ENCODE peak calls at places on chromosomes 13 and 19, in eight cellular contexts. I is naive thymus-derived CD4-positive, alpha-beta T cell; O is HT1080; F is NCI-H187 treated with DMSO at 0.1 percent for 48 hours; S is testis; K is HEK293T; X is dorsolateral prefrontal cortex; V is body of pancreas. Z is an unnamed sample.

GRCh38 chr19:55340144-55340783 is 588 bp downstream of the KMT5C start:
- DNase-seq in I (peak; percentile 44), O (no peak), F (no peak), S (no peak), K (no peak), X (no peak), V (peak; percentile 30), Z (no peak)

GRCh38 chr13:27797228-27797624 is 4.9 kb downstream of the GSX1 start:
- DNase-seq in I (no peak), O (peak; percentile 46), F (no peak), S (peak; percentile 49), K (no peak), X (no peak), V (peak; percentile 4), Z (no peak)

GRCh38 chr13:38819053-38819452 is 132.2 kb downstream of the FREM2 start:
- DNase-seq in I (no peak), O (peak; percentile 41), F (no peak), S (no peak), K (no peak), X (no peak), V (peak; percentile 20), Z (no peak)

GRCh38 chr19:16142032-16142580 is 1.4 kb upstream of the HSH2D start:
- DNase-seq in I (no peak), O (no peak), F (no peak), S (no peak), K (no peak), X (no peak), V (no peak), Z (no peak)

GRCh38 chr19:28465317-28466086 is 747.4 kb downstream of the UQCRFS1 start:
- DNase-seq in I (no peak), O (peak; percentile 77), F (no peak), S (no peak), K (no peak), X (no peak), V (no peak), Z (peak; percentile 50)

GRCh38 chr13:110305949-110306339 is 1.0 kb downstream of the COL4A1 start:
- DNase-seq in I (no peak), O (peak; percentile 46), F (no peak), S (no peak), K (no peak), X (no peak), V (no peak), Z (peak; percentile 34)

GRCh38 chr13:66845393-66845792 is 384.7 kb downstream of the PCDH9 start:
- DNase-seq in I (no peak), O (no peak), F (no peak), S (no peak), K (no peak), X (no peak), V (no peak), Z (no peak)

GRCh38 chr19:1259206-1259872 is 9.8 kb upstream of the CIRBP start:
- DNase-seq in I (peak; percentile 71), O (peak; percentile 79), F (no peak), S (no peak), K (no peak), X (peak; percentile 53), V (peak; percentile 79), Z (peak; percentile 84)

GRCh38 chr13:22173605-22174004 is 502.7 kb downstream of the FGF9 start:
- DNase-seq in I (no peak), O (peak; percentile 62), F (no peak), S (no peak), K (no peak), X (no peak), V (no peak), Z (peak; percentile 9)

GRCh38 chr19:5803752-5804515 is 933 bp upstream of the NRTN start:
- DNase-seq in I (peak; percentile 92), O (peak; percentile 87), F (no peak), S (peak; percentile 89), K (peak; percentile 96), X (peak; percentile 69), V (peak; percentile 93), Z (peak; percentile 73)

GRCh38 chr19:23203841-23204344 is 46.3 kb downstream of the ZNF724 start:
- DNase-seq in I (no peak), O (no peak), F (no peak), S (peak; percentile 61), K (no peak), X (no peak), V (no peak), Z (no peak)

GRCh38 chr13:46817081-46817480 is 20.1 kb upstream of the ESD start:
- DNase-seq in I (no peak), O (peak; percentile 18), F (no peak), S (no peak), K (no peak), X (no peak), V (no peak), Z (no peak)